ENCODE peak calls at places on chromosomes 2 and 18, in eight cellular contexts. K is DMS153, O is ACHN, M is GM10248, I is A549, G is Peyer's patch, H is H7, R is HTR-8/SVneo. P is an unnamed sample.
A peak's percentile ranks its signal among the peaks of the same experiment; 100 is the strongest.

GRCh38 chr2:219129589-219129988 is 31.0 kb downstream of the NHEJ1 start:
- DNase-seq in O (no peak), H (no peak), K (no peak), R (no peak), M (no peak), G (no peak), I (no peak), P (no peak)

GRCh38 chr18:46566111-46566510 is 90.9 kb downstream of the LOXHD1 start:
- DNase-seq in R (no peak), O (no peak), M (no peak), K (no peak), G (no peak), I (no peak), H (no peak), P (no peak)

GRCh38 chr2:236156095-236156859 is 11.9 kb downstream of the GBX2 start:
- DNase-seq in O (no peak), G (no peak), H (no peak), I (no peak), K (no peak), M (no peak), R (no peak), P (no peak)

GRCh38 chr2:139353874-139354273 is 573.7 kb upstream of the NXPH2 start:
- DNase-seq in R (no peak), O (no peak), K (no peak), M (no peak), I (no peak), H (no peak), G (no peak), P (no peak)

GRCh38 chr2:59389240-59389639 is 1148.1 kb upstream of the FANCL start:
- DNase-seq in I (peak; percentile 3), G (no peak), M (no peak), H (no peak), R (no peak), O (peak; percentile 90), K (peak; percentile 0), P (no peak)

GRCh38 chr18:45761512-45762114 is 37.6 kb downstream of the SLC14A1 start:
- DNase-seq in K (no peak), G (no peak), R (no peak), O (no peak), M (no peak), H (no peak), I (no peak), P (no peak)

GRCh38 chr2:206873426-206873825 is 65.9 kb upstream of the CPO start:
- DNase-seq in H (no peak), O (no peak), K (no peak), R (no peak), M (no peak), G (no peak), I (no peak), P (no peak)

GRCh38 chr18:28071199-28071598 is 105.7 kb downstream of the CDH2 start:
- DNase-seq in R (no peak), M (no peak), I (no peak), K (no peak), H (no peak), O (no peak), G (no peak), P (no peak)